ENCODE peak calls at places on chromosomes 1 and 21, in four cellular contexts. N is K562, T is GM12878, A is HL-60. D is an unnamed sample.

GRCh38 chr1:113103048-113103447 is 30.1 kb downstream of the LRIG2 start:
- DNase-seq in N (no peak), T (no peak), A (no peak), D (no peak)

GRCh38 chr1:65812065-65812464 is 19.4 kb downstream of the PDE4B start:
- DNase-seq in N (no peak), T (peak), A (peak), D (peak)

GRCh38 chr1:10965621-10966226 is 46.7 kb upstream of the TARDBP start:
- DNase-seq in N (no peak), A (peak), T (peak), D (no peak)

GRCh38 chr1:11768821-11769220 is 6.8 kb downstream of the C1orf167 start:
- DNase-seq in N (no peak), A (no peak), T (no peak), D (no peak)

GRCh38 chr1:169809370-169810095 is 14.8 kb upstream of the METTL18 start:
- DNase-seq in N (peak), A (peak), T (no peak), D (no peak)

GRCh38 chr21:36450511-36450910 is 29.4 kb downstream of the CLDN14 start:
- DNase-seq in T (no peak), A (no peak), N (no peak), D (no peak)

GRCh38 chr1:31644560-31645273 is at the start of gene PEF1:
- DNase-seq in N (peak), A (peak), T (peak), D (peak)

GRCh38 chr1:199747984-199748383 is 279.5 kb upstream of the NR5A2 start:
- DNase-seq in T (no peak), A (no peak), N (no peak), D (no peak)

GRCh38 chr1:229557913-229558414 is 543 bp downstream of the ABCB10 start:
- DNase-seq in T (no peak), A (peak), N (peak), D (peak)

GRCh38 chr1:55893155-55893554 is 678.0 kb upstream of the USP24 start:
- DNase-seq in A (peak), N (no peak), T (no peak), D (no peak)

GRCh38 chr1:27298632-27299384 is 23.2 kb upstream of the TMEM222 start:
- DNase-seq in N (no peak), A (no peak), T (no peak), D (no peak)

GRCh38 chr1:18539171-18539570 is 58.4 kb downstream of the KLHDC7A start:
- DNase-seq in N (no peak), A (no peak), T (no peak), D (no peak)

GRCh38 chr1:45954401-45954847 is 151.0 kb downstream of the MAST2 start:
- DNase-seq in N (no peak), T (no peak), A (no peak), D (no peak)

GRCh38 chr1:99886841-99887240 is 36.7 kb downstream of the AGL start:
- DNase-seq in A (no peak), N (no peak), T (no peak), D (no peak)

GRCh38 chr1:202578565-202578964 is 131.7 kb downstream of the SYT2 start:
- DNase-seq in N (no peak), T (no peak), A (no peak), D (no peak)

GRCh38 chr1:247373721-247374141 is 42.1 kb upstream of the ZNF496 start:
- DNase-seq in N (peak), T (no peak), A (peak), D (peak)

GRCh38 chr1:21564521-21565095 is 55.4 kb downstream of the ALPL start:
- DNase-seq in A (no peak), N (no peak), T (no peak), D (no peak)

GRCh38 chr21:26801524-26801923 is 43.7 kb downstream of the ADAMTS1 start:
- DNase-seq in N (no peak), A (no peak), T (no peak), D (no peak)

GRCh38 chr21:42063578-42064521 is 7.3 kb upstream of the UMODL1 start:
- DNase-seq in T (peak), A (peak), N (no peak), D (no peak)

GRCh38 chr1:205582471-205583291 is 49.1 kb downstream of the ELK4 start:
- DNase-seq in N (no peak), A (no peak), T (no peak), D (no peak)

GRCh38 chr1:95115708-95116137 is 1.4 kb upstream of the TLCD4 start:
- DNase-seq in T (no peak), N (peak), A (peak), D (no peak)

GRCh38 chr1:103461171-103462105 is 64.1 kb upstream of the RNPC3 start:
- DNase-seq in N (no peak), A (no peak), T (no peak), D (peak)

GRCh38 chr1:206001476-206001888 is 1.7 kb downstream of the RAB7B start:
- DNase-seq in A (peak), N (peak), T (no peak), D (no peak)

GRCh38 chr1:84374991-84375838 is 23.1 kb upstream of the DNASE2B start:
- DNase-seq in N (no peak), A (no peak), T (no peak), D (no peak)

GRCh38 chr1:194039578-194039977 is 853.2 kb upstream of the B3GALT2 start:
- DNase-seq in T (no peak), A (no peak), N (no peak), D (no peak)

GRCh38 chr1:961132-961652 is 808 bp downstream of the KLHL17 start:
- DNase-seq in N (peak), A (no peak), T (no peak), D (no peak)
- TF ChIP-seq SPI1 in N (no peak), A (no peak), T (no peak), D (no peak)

GRCh38 chr1:28508435-28508754 is 2.6 kb downstream of the RCC1 start:
- DNase-seq in N (no peak), T (no peak), A (no peak), D (no peak)
- TF ChIP-seq SPI1 in N (no peak), T (no peak), A (no peak), D (no peak)

GRCh38 chr1:67753776-67754525 is 69.0 kb downstream of the GADD45A start:
- DNase-seq in A (no peak), T (no peak), N (peak), D (no peak)
- TF ChIP-seq SPI1 in A (no peak), T (no peak), N (no peak), D (no peak)

GRCh38 chr21:25387665-25388064 is 219.6 kb downstream of the MRPL39 start:
- DNase-seq in N (no peak), A (no peak), T (no peak), D (no peak)
- TF ChIP-seq SPI1 in N (no peak), A (no peak), T (no peak), D (no peak)